ENCODE peak calls at places on chromosomes 12 and 14, in four cellular contexts. L is H9, A is hypothalamus, Z is activated B cell treated with CpG ODN at 0.5 μM for 24 hours. E is an unnamed sample.

GRCh38 chr12:120373683-120374082 is 4.7 kb upstream of the MSI1 start:
- DNase-seq in L (no peak), Z (no peak), A (no peak), E (no peak)

GRCh38 chr12:25549120-25549519 is 4.0 kb downstream of the LMNTD1 start:
- DNase-seq in Z (no peak), A (no peak), L (no peak), E (no peak)

GRCh38 chr12:122190842-122191668 is 8.1 kb downstream of the LRRC43 start:
- DNase-seq in L (peak), Z (peak), A (no peak), E (peak)

GRCh38 chr12:130787445-130788410 is 51.3 kb downstream of the STX2 start:
- DNase-seq in Z (no peak), A (no peak), L (peak), E (peak)

GRCh38 chr14:53890611-53891091 is 66.0 kb downstream of the BMP4 start:
- DNase-seq in A (no peak), Z (no peak), L (peak), E (no peak)

GRCh38 chr12:14185441-14186192 is 179.9 kb upstream of the ATF7IP start:
- DNase-seq in L (peak), Z (peak), A (no peak), E (peak)

GRCh38 chr12:54040148-54040494 is 7.3 kb downstream of the HOXC5 start:
- DNase-seq in Z (no peak), L (no peak), A (no peak), E (no peak)

GRCh38 chr14:101838476-101838875 is 77.0 kb downstream of the PPP2R5C start:
- DNase-seq in A (no peak), Z (no peak), L (no peak), E (no peak)

GRCh38 chr14:71563754-71564153 is 368.5 kb upstream of the RGS6 start:
- DNase-seq in Z (no peak), A (no peak), L (no peak), E (no peak)

GRCh38 chr12:12983420-12984035 is 16.5 kb downstream of the HEBP1 start:
- DNase-seq in A (no peak), Z (no peak), L (no peak), E (peak)

GRCh38 chr14:60197629-60198318 is 32.6 kb upstream of the DHRS7 start:
- DNase-seq in A (no peak), Z (no peak), L (no peak), E (peak)

GRCh38 chr14:63960926-63961567 is 108.2 kb downstream of the SYNE2 start:
- DNase-seq in L (no peak), Z (no peak), A (no peak), E (peak)

GRCh38 chr12:106246891-106247730 is 709 bp downstream of the CKAP4 start:
- DNase-seq in Z (peak), L (no peak), A (no peak), E (peak)

GRCh38 chr12:85829391-85829790 is 6.8 kb downstream of the RASSF9 start:
- DNase-seq in A (no peak), Z (no peak), L (no peak), E (no peak)

GRCh38 chr14:105532111-105532623 is 5.8 kb downstream of the TMEM121 start:
- DNase-seq in A (no peak), Z (no peak), L (no peak), E (no peak)

GRCh38 chr14:31834616-31835015 is 242.5 kb upstream of the ARHGAP5 start:
- DNase-seq in A (no peak), L (no peak), Z (no peak), E (peak)

GRCh38 chr14:68598621-68599447 is 194.0 kb downstream of the ZFP36L1 start:
- DNase-seq in L (no peak), A (peak), Z (no peak), E (peak)

GRCh38 chr12:124765571-124766489 is 97.8 kb downstream of the SCARB1 start:
- DNase-seq in L (no peak), A (no peak), Z (no peak), E (no peak)

GRCh38 chr14:77988966-77989365 is 181.2 kb upstream of the NRXN3 start:
- DNase-seq in L (no peak), Z (no peak), A (peak), E (peak)

GRCh38 chr12:32918890-32919791 is 22.6 kb upstream of the PKP2 start:
- DNase-seq in Z (no peak), A (no peak), L (no peak), E (peak)

GRCh38 chr12:46266382-46266791 is 2.5 kb downstream of the SLC38A1 start:
- DNase-seq in A (no peak), L (no peak), Z (no peak), E (peak)

GRCh38 chr12:88924162-88924561 is 343.9 kb upstream of the KITLG start:
- DNase-seq in A (no peak), L (no peak), Z (no peak), E (no peak)

GRCh38 chr14:26597136-26598080 is at the start of gene NOVA1:
- DNase-seq in Z (no peak), L (peak), A (peak), E (peak)

GRCh38 chr12:12265571-12266388 is 1.1 kb downstream of the LRP6 start:
- DNase-seq in L (no peak), A (no peak), Z (no peak), E (peak)

GRCh38 chr14:84162658-84163057 is 1367.3 kb upstream of the FLRT2 start:
- DNase-seq in L (no peak), Z (no peak), A (no peak), E (no peak)

GRCh38 chr12:9745191-9745590 is 12.3 kb upstream of the CLECL1 start:
- DNase-seq in Z (no peak), A (no peak), L (no peak), E (peak)

GRCh38 chr12:43789941-43790340 is 16.2 kb downstream of the TWF1 start:
- DNase-seq in A (no peak), Z (no peak), L (no peak), E (peak)

GRCh38 chr12:5481645-5482044 is 49.7 kb downstream of the NTF3 start:
- DNase-seq in A (no peak), Z (no peak), L (no peak), E (no peak)

GRCh38 chr12:42902001-42902400 is 312.5 kb upstream of the PRICKLE1 start:
- DNase-seq in A (no peak), Z (no peak), L (no peak), E (no peak)

GRCh38 chr14:24958271-24958670 is 91.7 kb downstream of the STXBP6 start:
- DNase-seq in A (no peak), L (no peak), Z (no peak), E (no peak)

GRCh38 chr12:124832856-124833255 is 30.8 kb downstream of the SCARB1 start:
- DNase-seq in Z (no peak), A (no peak), L (no peak), E (no peak)

GRCh38 chr14:101372494-101372813 is 188.8 kb upstream of the DIO3 start:
- DNase-seq in Z (no peak), A (no peak), L (no peak), E (no peak)

GRCh38 chr12:116053479-116054195 is 223.9 kb downstream of the MED13L start:
- DNase-seq in A (no peak), Z (no peak), L (no peak), E (peak)

GRCh38 chr12:50799908-50800307 is 36.0 kb downstream of the ATF1 start:
- DNase-seq in Z (no peak), A (no peak), L (no peak), E (no peak)

GRCh38 chr12:19695244-19696098 is 256.2 kb downstream of the AEBP2 start:
- DNase-seq in A (no peak), L (no peak), Z (no peak), E (no peak)

GRCh38 chr14:72692678-72693077 is 201.2 kb downstream of the DPF3 start:
- DNase-seq in L (peak), Z (no peak), A (no peak), E (peak)

GRCh38 chr14:101776315-101776714 is 14.8 kb downstream of the PPP2R5C start:
- DNase-seq in A (no peak), Z (no peak), L (no peak), E (no peak)

GRCh38 chr14:75977544-75977943 is 4.3 kb downstream of the TGFB3 start:
- DNase-seq in L (no peak), A (no peak), Z (no peak), E (no peak)